ENCODE peak calls at places on chromosome 21, in ten cellular contexts. M is AG08395; D is K562; H is GM19239; J is stimulated activated CD4-positive, alpha-beta T cell treated with anti-CD3 and anti-CD28 coated beads, Interleukin-2, amount 100 ng/mL, for 24 hours; K is EH; X is NCI-H510A treated with DMSO at 0.1 percent for 48 hours; Z is anterior cingulate cortex; I is nephron progenitor cell; U is HT1080. A is an unnamed sample.

GRCh38 chr21:38170705-38171682 is 85.8 kb upstream of the KCNJ15 start:
- DNase-seq in M (no peak), D (no peak), H (no peak), J (no peak), K (peak), X (no peak), Z (no peak), I (no peak), U (peak), A (peak)

GRCh38 chr21:42680429-42680828 is 27.0 kb downstream of the PDE9A start:
- DNase-seq in M (no peak), D (no peak), H (no peak), J (no peak), K (no peak), X (no peak), Z (no peak), I (no peak), U (no peak), A (no peak)

GRCh38 chr21:45114072-45114471 is 39.7 kb downstream of the ADARB1 start:
- DNase-seq in M (no peak), D (no peak), H (no peak), J (no peak), K (no peak), X (no peak), Z (no peak), I (no peak), U (no peak), A (no peak)

GRCh38 chr21:26032263-26032662 is 138.3 kb downstream of the APP start:
- DNase-seq in M (no peak), D (no peak), H (no peak), J (no peak), K (peak), X (no peak), Z (no peak), I (no peak), U (peak), A (no peak)

GRCh38 chr21:27026501-27026900 is 59.6 kb upstream of the ADAMTS5 start:
- DNase-seq in M (no peak), D (no peak), H (no peak), J (no peak), K (peak), X (no peak), Z (no peak), I (no peak), U (peak), A (no peak)

GRCh38 chr21:32278068-32278467 is 781 bp downstream of the MIS18A start:
- DNase-seq in M (no peak), D (peak), H (no peak), J (no peak), K (peak), X (peak), Z (no peak), I (no peak), U (no peak), A (no peak)

GRCh38 chr21:42332557-42332956 is 17.3 kb upstream of the TFF3 start:
- DNase-seq in M (no peak), D (no peak), H (no peak), J (no peak), K (no peak), X (no peak), Z (no peak), I (no peak), U (no peak), A (no peak)

GRCh38 chr21:17542371-17542992 is 29.6 kb downstream of the CXADR start:
- DNase-seq in M (no peak), D (no peak), H (no peak), J (no peak), K (no peak), X (peak), Z (no peak), I (no peak), U (no peak), A (no peak)

GRCh38 chr21:29961291-29962027 is 21.7 kb upstream of the GRIK1 start:
- DNase-seq in M (no peak), D (no peak), H (no peak), J (no peak), K (no peak), X (no peak), Z (no peak), I (no peak), U (no peak), A (no peak)

GRCh38 chr21:25342811-25343210 is 264.5 kb downstream of the MRPL39 start:
- DNase-seq in M (peak), D (no peak), H (no peak), J (no peak), K (peak), X (no peak), Z (no peak), I (no peak), U (peak), A (no peak)

GRCh38 chr21:42012344-42012743 is 2.2 kb upstream of the ZBTB21 start:
- DNase-seq in M (no peak), D (no peak), H (no peak), J (no peak), K (no peak), X (no peak), Z (no peak), I (no peak), U (no peak), A (no peak)

A was measured in stomach.